ENCODE peak calls at places on chromosomes 11 and 22, in four cellular contexts. W is GDM1, Z is endothelial cell, T is GM12865. K is an unnamed sample.

GRCh38 chr11:124760205-124760652 is 1.9 kb downstream of the ESAM start:
- DNase-seq in W (no peak), Z (peak), T (no peak), K (no peak)

GRCh38 chr11:29336727-29337212 is 680.1 kb downstream of the KCNA4 start:
- DNase-seq in W (no peak), Z (no peak), T (no peak), K (no peak)

GRCh38 chr22:18970180-18970947 is 34.3 kb upstream of the PRODH start:
- DNase-seq in W (no peak), Z (peak), T (no peak), K (no peak)

GRCh38 chr22:37273126-37273845 is 9.0 kb upstream of the CYTH4 start:
- DNase-seq in W (peak), Z (no peak), T (peak), K (no peak)

GRCh38 chr11:133835258-133836075 is 9.8 kb downstream of the SPATA19 start:
- DNase-seq in W (peak), Z (peak), T (peak), K (peak)

GRCh38 chr11:70415176-70415575 is 16.8 kb downstream of the CTTN start:
- DNase-seq in W (no peak), Z (no peak), T (no peak), K (no peak)

GRCh38 chr22:48897959-48898358 is 929.7 kb downstream of the BRD1 start:
- DNase-seq in W (no peak), Z (no peak), T (no peak), K (no peak)

GRCh38 chr11:74388678-74389327 is 9.4 kb downstream of the PGM2L1 start:
- DNase-seq in W (peak), Z (peak), T (peak), K (peak)

GRCh38 chr22:29310863-29311339 is 4.5 kb downstream of the GAS2L1 start:
- DNase-seq in W (peak), Z (peak), T (peak), K (no peak)

GRCh38 chr11:120215634-120216033 is 4.8 kb downstream of the OAF start:
- DNase-seq in W (no peak), Z (no peak), T (no peak), K (no peak)

GRCh38 chr11:115409691-115410220 is 94.5 kb downstream of the CADM1 start:
- DNase-seq in W (no peak), Z (no peak), T (no peak), K (peak)

K was measured in SK-N-DZ.